ENCODE peak calls at places on chromosomes 6 and 20, in ten cellular contexts. M is SJSA1, Y is mucosa of gallbladder, B is NCI-H1436 treated with DMSO at 0.1 percent for 48 hours, U is D341Med, G is A673, A is neural progenitor cell, O is mesothelial cell of epicardium, N is PC-9, S is NCI-H2029. X is an unnamed sample.

GRCh38 chr20:22821826-22822225 is 213.3 kb upstream of the SSTR4 start:
- DNase-seq in B (no peak), U (no peak), S (no peak), Y (no peak), M (no peak), O (no peak), N (no peak), A (no peak), G (no peak), X (no peak)

GRCh38 chr6:30103630-30104179 is 9.2 kb downstream of the TRIM31 start:
- DNase-seq in G (no peak), Y (no peak), M (no peak), U (no peak), A (no peak), B (no peak), O (no peak), S (no peak), N (no peak), X (peak; percentile 58)

GRCh38 chr6:19851273-19852089 is 14.3 kb downstream of the ID4 start:
- DNase-seq in G (peak; percentile 87), N (peak; percentile 43), B (peak; percentile 68), U (peak; percentile 80), O (no peak), A (peak; percentile 82), M (peak; percentile 48), Y (peak; percentile 33), S (peak; percentile 93), X (peak; percentile 49)

GRCh38 chr6:16334671-16335070 is 96.3 kb downstream of the GMPR start:
- DNase-seq in O (no peak), S (no peak), N (no peak), Y (peak; percentile 45), M (peak; percentile 42), B (no peak), A (no peak), G (peak; percentile 56), U (no peak), X (no peak)

GRCh38 chr6:119227377-119227776 is 122.2 kb downstream of the MAN1A1 start:
- DNase-seq in O (no peak), A (no peak), M (no peak), G (no peak), N (no peak), U (no peak), B (no peak), S (no peak), Y (no peak), X (no peak)

GRCh38 chr20:39829713-39830112 is 859.3 kb downstream of the MAFB start:
- DNase-seq in Y (no peak), U (no peak), S (no peak), B (no peak), M (no peak), N (no peak), A (no peak), G (peak; percentile 37), O (no peak), X (no peak)

GRCh38 chr6:169723200-169723909 is 945 bp downstream of the PHF10 start:
- DNase-seq in B (no peak), A (peak; percentile 81), Y (peak; percentile 56), O (peak; percentile 78), U (peak; percentile 85), N (peak; percentile 39), M (peak; percentile 57), S (no peak), G (peak; percentile 84), X (no peak)

GRCh38 chr20:32481311-32482103 is 103.6 kb downstream of the NOL4L start:
- DNase-seq in B (no peak), O (no peak), S (no peak), M (no peak), Y (no peak), A (peak; percentile 45), U (no peak), N (no peak), G (no peak), X (no peak)

GRCh38 chr6:166489301-166490155 is 97.0 kb downstream of the RAMACL start:
- DNase-seq in S (no peak), M (no peak), U (no peak), O (no peak), G (peak; percentile 72), Y (no peak), N (no peak), A (no peak), B (no peak), X (no peak)

GRCh38 chr6:99146716-99147115 is 199.0 kb upstream of the FBXL4 start:
- DNase-seq in U (no peak), Y (no peak), G (no peak), O (no peak), M (no peak), S (no peak), B (no peak), A (no peak), N (no peak), X (no peak)

GRCh38 chr6:15642276-15642675 is 20.6 kb downstream of the DTNBP1 start:
- DNase-seq in G (no peak), Y (no peak), U (no peak), M (no peak), A (no peak), N (no peak), B (no peak), S (no peak), O (no peak), X (no peak)

GRCh38 chr6:122676688-122677087 is 66.5 kb downstream of the PKIB start:
- DNase-seq in A (no peak), O (no peak), S (no peak), U (no peak), M (no peak), Y (no peak), N (no peak), G (no peak), B (no peak), X (no peak)

GRCh38 chr20:9241232-9241692 is 172.4 kb downstream of the PLCB4 start:
- DNase-seq in Y (no peak), B (no peak), G (peak; percentile 64), A (no peak), U (no peak), N (peak; percentile 42), S (peak; percentile 44), M (peak; percentile 77), O (no peak), X (no peak)

GRCh38 chr6:85436408-85436807 is 13.5 kb upstream of the NT5E start:
- DNase-seq in N (no peak), S (no peak), U (no peak), O (no peak), G (no peak), Y (no peak), M (no peak), A (no peak), B (no peak), X (no peak)

GRCh38 chr20:38452880-38453624 is 17.9 kb upstream of the SNHG17 start:
- DNase-seq in S (no peak), B (no peak), N (peak; percentile 14), Y (no peak), U (no peak), O (no peak), M (peak; percentile 41), G (no peak), A (no peak), X (no peak)

GRCh38 chr20:35171753-35172433 is at the start of gene PROCR:
- DNase-seq in M (peak; percentile 83), G (peak; percentile 82), B (no peak), A (peak; percentile 60), U (peak; percentile 69), N (peak; percentile 85), S (peak; percentile 59), O (peak; percentile 67), Y (peak; percentile 85), X (peak; percentile 79)

GRCh38 chr6:154962751-154963150 is 32.4 kb upstream of the TIAM2 start:
- DNase-seq in Y (no peak), G (no peak), S (no peak), B (no peak), U (no peak), N (no peak), M (peak; percentile 82), O (no peak), A (no peak), X (no peak)

GRCh38 chr6:105514306-105514705 is 111.4 kb upstream of the PREP start:
- DNase-seq in Y (no peak), B (no peak), A (no peak), S (no peak), N (no peak), G (no peak), O (no peak), M (no peak), U (no peak), X (no peak)

GRCh38 chr20:57801046-57801445 is 91.2 kb upstream of the PMEPA1 start:
- DNase-seq in Y (no peak), N (no peak), A (no peak), G (peak; percentile 33), S (no peak), U (no peak), O (no peak), B (no peak), M (no peak), X (no peak)

GRCh38 chr20:54178256-54178655 is 4.5 kb upstream of the CYP24A1 start:
- DNase-seq in S (no peak), M (no peak), G (no peak), O (no peak), A (no peak), B (no peak), U (no peak), Y (no peak), N (no peak), X (no peak)

GRCh38 chr6:1767481-1768246 is 157.9 kb downstream of the FOXC1 start:
- DNase-seq in Y (peak; percentile 45), O (no peak), M (peak; percentile 34), B (no peak), A (no peak), G (no peak), N (peak; percentile 47), S (peak; percentile 69), U (no peak), X (no peak)

GRCh38 chr6:14286144-14286543 is 168.6 kb downstream of the CD83 start:
- DNase-seq in A (no peak), O (no peak), M (peak; percentile 2), B (no peak), N (peak; percentile 41), S (no peak), G (no peak), Y (peak; percentile 30), U (no peak), X (no peak)

GRCh38 chr6:37557645-37558114 is 58.0 kb upstream of the CCDC167 start:
- DNase-seq in G (no peak), M (no peak), B (no peak), S (no peak), A (no peak), U (peak; percentile 64), N (no peak), O (no peak), Y (no peak), X (no peak)

GRCh38 chr6:161828355-161828754 is 554.5 kb upstream of the AGPAT4 start:
- DNase-seq in U (no peak), Y (no peak), N (no peak), S (no peak), O (no peak), B (no peak), A (no peak), G (no peak), M (no peak), X (no peak)

GRCh38 chr6:27541212-27541931 is 68.5 kb upstream of the ZNF184 start:
- DNase-seq in U (no peak), N (no peak), O (no peak), S (no peak), Y (no peak), G (peak; percentile 62), M (no peak), B (no peak), A (peak; percentile 39), X (peak; percentile 84)

GRCh38 chr6:161547617-161548016 is 273.8 kb upstream of the AGPAT4 start:
- DNase-seq in U (no peak), A (no peak), M (peak; percentile 58), O (no peak), N (no peak), S (no peak), Y (no peak), G (peak; percentile 91), B (no peak), X (no peak)

GRCh38 chr6:19312291-19312978 is 524.7 kb upstream of the ID4 start:
- DNase-seq in S (no peak), G (no peak), Y (no peak), U (no peak), A (peak; percentile 93), M (no peak), B (no peak), N (no peak), O (no peak), X (peak; percentile 57)

GRCh38 chr6:165049362-165049761 is 260.0 kb downstream of the C6orf118 start:
- DNase-seq in G (peak; percentile 45), B (no peak), M (peak; percentile 59), S (peak; percentile 19), O (no peak), Y (peak; percentile 67), N (peak; percentile 3), A (peak; percentile 78), U (peak; percentile 39), X (peak; percentile 90)

X was measured in H1.